ENCODE peak calls at places on chromosomes 4 and X, in nine cellular contexts. One of them, this sample, is unnamed.

GRCh38 chr4:56976283-56976877 is 1.0 kb downstream of the NOA1 start:
- DNase-seq in anterior cingulate cortex: no peak
- DNase-seq in iPS-NIHi11: no peak
- DNase-seq in cerebellar cortex: no peak
- DNase-seq in MCF 10A: peak
- DNase-seq in GM04503: no peak
- DNase-seq in colonic mucosa: peak
- DNase-seq in mammary epithelial cell: peak
- DNase-seq in central memory CD4-positive, alpha-beta T cell: no peak
- DNase-seq in this sample: no peak

GRCh38 chrX:150421816-150422215 is 58.7 kb downstream of the MAMLD1 start:
- DNase-seq in anterior cingulate cortex: no peak
- DNase-seq in iPS-NIHi11: no peak
- DNase-seq in cerebellar cortex: peak
- DNase-seq in MCF 10A: peak
- DNase-seq in GM04503: no peak
- DNase-seq in colonic mucosa: no peak
- DNase-seq in mammary epithelial cell: no peak
- DNase-seq in central memory CD4-positive, alpha-beta T cell: no peak
- DNase-seq in this sample: no peak

GRCh38 chr4:186500721-186501304 is 54.6 kb downstream of the MTNR1A start:
- DNase-seq in anterior cingulate cortex: no peak
- DNase-seq in iPS-NIHi11: peak
- DNase-seq in cerebellar cortex: no peak
- DNase-seq in MCF 10A: no peak
- DNase-seq in GM04503: no peak
- DNase-seq in colonic mucosa: peak
- DNase-seq in mammary epithelial cell: no peak
- DNase-seq in central memory CD4-positive, alpha-beta T cell: no peak
- DNase-seq in this sample: no peak

GRCh38 chr4:48333587-48333986 is 7.7 kb upstream of the SLAIN2 start:
- DNase-seq in anterior cingulate cortex: no peak
- DNase-seq in iPS-NIHi11: no peak
- DNase-seq in cerebellar cortex: no peak
- DNase-seq in MCF 10A: no peak
- DNase-seq in GM04503: no peak
- DNase-seq in colonic mucosa: no peak
- DNase-seq in mammary epithelial cell: peak
- DNase-seq in central memory CD4-positive, alpha-beta T cell: no peak
- DNase-seq in this sample: no peak

GRCh38 chr4:167339781-167340180 is 105.5 kb upstream of the SPOCK3 start:
- DNase-seq in anterior cingulate cortex: no peak
- DNase-seq in iPS-NIHi11: no peak
- DNase-seq in cerebellar cortex: no peak
- DNase-seq in MCF 10A: no peak
- DNase-seq in GM04503: no peak
- DNase-seq in colonic mucosa: no peak
- DNase-seq in mammary epithelial cell: no peak
- DNase-seq in central memory CD4-positive, alpha-beta T cell: no peak
- DNase-seq in this sample: no peak

GRCh38 chr4:71411976-71412375 is 73.2 kb downstream of the SLC4A4 start:
- DNase-seq in anterior cingulate cortex: no peak
- DNase-seq in iPS-NIHi11: no peak
- DNase-seq in cerebellar cortex: no peak
- DNase-seq in MCF 10A: no peak
- DNase-seq in GM04503: no peak
- DNase-seq in colonic mucosa: no peak
- DNase-seq in mammary epithelial cell: no peak
- DNase-seq in central memory CD4-positive, alpha-beta T cell: no peak
- DNase-seq in this sample: no peak

GRCh38 chr4:183242291-183242690 is 77.8 kb downstream of the CLDN22 start:
- DNase-seq in anterior cingulate cortex: no peak
- DNase-seq in iPS-NIHi11: no peak
- DNase-seq in cerebellar cortex: no peak
- DNase-seq in MCF 10A: no peak
- DNase-seq in GM04503: no peak
- DNase-seq in colonic mucosa: no peak
- DNase-seq in mammary epithelial cell: no peak
- DNase-seq in central memory CD4-positive, alpha-beta T cell: no peak
- DNase-seq in this sample: no peak

GRCh38 chr4:950136-951020 is 18.1 kb downstream of the TMEM175 start:
- DNase-seq in anterior cingulate cortex: no peak
- DNase-seq in iPS-NIHi11: no peak
- DNase-seq in cerebellar cortex: no peak
- DNase-seq in MCF 10A: no peak
- DNase-seq in GM04503: no peak
- DNase-seq in colonic mucosa: peak
- DNase-seq in mammary epithelial cell: no peak
- DNase-seq in central memory CD4-positive, alpha-beta T cell: no peak
- DNase-seq in this sample: no peak

GRCh38 chr4:123120473-123120872 is 198.1 kb upstream of the NUDT6 start:
- DNase-seq in anterior cingulate cortex: no peak
- DNase-seq in iPS-NIHi11: no peak
- DNase-seq in cerebellar cortex: no peak
- DNase-seq in MCF 10A: peak
- DNase-seq in GM04503: no peak
- DNase-seq in colonic mucosa: no peak
- DNase-seq in mammary epithelial cell: peak
- DNase-seq in central memory CD4-positive, alpha-beta T cell: no peak
- DNase-seq in this sample: no peak

This sample was measured in GM12878.